ENCODE peak calls at places on chromosomes 16 and 17, in four cellular contexts. T, P, R and O are unnamed samples.

GRCh38 chr17:65463242-65463641 is 98.2 kb downstream of the AXIN2 start:
- DNase-seq in T (no peak), P (no peak), R (no peak), O (no peak)

GRCh38 chr17:45405250-45406086 is 27.2 kb downstream of the ARHGAP27 start:
- DNase-seq in T (no peak), P (peak; percentile 87), R (no peak), O (no peak)

GRCh38 chr17:19727466-19728113 is 11.2 kb upstream of the SLC47A2 start:
- DNase-seq in T (no peak), P (no peak), R (no peak), O (no peak)

GRCh38 chr17:57861737-57862409 is 12.0 kb upstream of the MRPS23 start:
- DNase-seq in T (no peak), P (peak; percentile 78), R (no peak), O (no peak)

GRCh38 chr17:42457107-42457787 is 1.4 kb upstream of the ATP6V0A1 start:
- DNase-seq in T (no peak), P (no peak), R (no peak), O (no peak)

GRCh38 chr17:48335858-48336500 is 94.0 kb downstream of the SKAP1 start:
- DNase-seq in T (no peak), P (peak; percentile 86), R (no peak), O (no peak)

GRCh38 chr16:64152010-64152767 is 969.7 kb downstream of the CDH11 start:
- DNase-seq in T (no peak), P (peak; percentile 15), R (no peak), O (no peak)

GRCh38 chr17:60832206-60832605 is 154.6 kb downstream of the BCAS3 start:
- DNase-seq in T (no peak), P (peak; percentile 64), R (no peak), O (no peak)

GRCh38 chr16:78005881-78006280 is 16.5 kb upstream of the CLEC3A start:
- DNase-seq in T (no peak), P (no peak), R (no peak), O (no peak)

GRCh38 chr16:87780385-87780989 is 14.7 kb upstream of the KLHDC4 start:
- DNase-seq in T (peak; percentile 13), P (no peak), R (peak; percentile 17), O (peak; percentile 8)

GRCh38 chr16:82741073-82741615 is 114.4 kb downstream of the CDH13 start:
- DNase-seq in T (no peak), P (no peak), R (no peak), O (no peak)

GRCh38 chr16:70635356-70636016 is 10.9 kb upstream of the IL34 start:
- DNase-seq in T (no peak), P (peak; percentile 50), R (no peak), O (no peak)

GRCh38 chr17:67244621-67245072 is 349 bp downstream of the HELZ start:
- DNase-seq in T (no peak), P (peak; percentile 61), R (no peak), O (no peak)

GRCh38 chr17:63015824-63016223 is 49.8 kb downstream of the TANC2 start:
- DNase-seq in T (no peak), P (no peak), R (no peak), O (no peak)

GRCh38 chr16:14042706-14043105 is 28.4 kb upstream of the MRTFB start:
- DNase-seq in T (no peak), P (no peak), R (no peak), O (no peak)

GRCh38 chr16:19520861-19521331 is 1.0 kb downstream of the GDE1 start:
- DNase-seq in T (no peak), P (peak; percentile 50), R (no peak), O (no peak)

GRCh38 chr16:66490774-66491715 is 58.9 kb downstream of the TK2 start:
- DNase-seq in T (no peak), P (no peak), R (no peak), O (no peak)

GRCh38 chr16:83171396-83171795 is 544.6 kb downstream of the CDH13 start:
- DNase-seq in T (no peak), P (no peak), R (no peak), O (no peak)

GRCh38 chr17:51672058-51672457 is 411.7 kb downstream of the UTP18 start:
- DNase-seq in T (no peak), P (no peak), R (no peak), O (no peak)

GRCh38 chr16:88560722-88561484 is 9.3 kb upstream of the ZC3H18 start:
- DNase-seq in T (no peak), P (peak; percentile 90), R (no peak), O (no peak)

GRCh38 chr17:47701603-47702002 is 7.6 kb downstream of the TBKBP1 start:
- DNase-seq in T (no peak), P (peak; percentile 61), R (no peak), O (no peak)

GRCh38 chr17:52148969-52149351 is 9.6 kb downstream of the CA10 start:
- DNase-seq in T (no peak), P (peak; percentile 3), R (no peak), O (no peak)

GRCh38 chr17:81557276-81558114 is 5.3 kb upstream of the FAAP100 start:
- DNase-seq in T (no peak), P (no peak), R (no peak), O (no peak)

GRCh38 chr16:4410335-4411075 is 5.9 kb downstream of the CORO7 start:
- DNase-seq in T (no peak), P (peak; percentile 68), R (no peak), O (no peak)

GRCh38 chr16:7492122-7492521 is 159.5 kb downstream of the RBFOX1 start:
- DNase-seq in T (no peak), P (peak; percentile 63), R (no peak), O (no peak)

GRCh38 chr17:79325707-79326106 is 251.1 kb downstream of the ENGASE start:
- DNase-seq in T (no peak), P (peak; percentile 96), R (no peak), O (no peak)

GRCh38 chr17:71337903-71338302 is 782.9 kb upstream of the SOX9 start:
- DNase-seq in T (no peak), P (no peak), R (no peak), O (no peak)

GRCh38 chr17:76742958-76743357 is 5.0 kb downstream of the MFSD11 start:
- DNase-seq in T (no peak), P (no peak), R (no peak), O (no peak)

GRCh38 chr17:42365136-42365535 is 23.1 kb downstream of the STAT3 start:
- DNase-seq in T (no peak), P (no peak), R (no peak), O (no peak)

GRCh38 chr17:45848868-45849535 is 4.3 kb downstream of the SPPL2C start:
- DNase-seq in T (no peak), P (no peak), R (no peak), O (no peak)

GRCh38 chr17:78717431-78717980 is 64.6 kb downstream of the CYTH1 start:
- DNase-seq in T (no peak), P (peak; percentile 74), R (no peak), O (no peak)

GRCh38 chr16:54489225-54489781 is 202.7 kb upstream of the IRX3 start:
- DNase-seq in T (no peak), P (peak; percentile 42), R (no peak), O (no peak)

GRCh38 chr17:20926532-20926931 is 116.3 kb downstream of the USP22 start:
- DNase-seq in T (no peak), P (no peak), R (no peak), O (no peak)

GRCh38 chr16:72270531-72270930 is 98.6 kb upstream of the PMFBP1 start:
- DNase-seq in T (no peak), P (no peak), R (no peak), O (no peak)

GRCh38 chr17:69757794-69758430 is 317.1 kb upstream of the KCNJ16 start:
- DNase-seq in T (no peak), P (no peak), R (no peak), O (no peak)

GRCh38 chr16:15493416-15494181 is 59.2 kb downstream of the BMERB1 start:
- DNase-seq in T (no peak), P (peak; percentile 35), R (no peak), O (no peak)

GRCh38 chr16:27246439-27246838 is 22.1 kb downstream of the NSMCE1 start:
- DNase-seq in T (no peak), P (no peak), R (no peak), O (no peak)

GRCh38 chr16:27286446-27286845 is 17.9 kb upstream of the NSMCE1 start:
- DNase-seq in T (no peak), P (no peak), R (no peak), O (no peak)